ENCODE peak calls at places on chromosomes 16 and 17, in five cellular contexts. I is stimulated activated CD4-positive, alpha-beta T cell treated with anti-CD3 and anti-CD28 coated beads, Interleukin-2, amount 100 ng/mL, for 48 hours; D is glomerular endothelial cell; F is ascending aorta; J is stimulated activated CD8-positive, alpha-beta memory T cell treated with anti-CD3 and anti-CD28 coated beads, Interleukin-7, amount 100 ng/mL, for 1 hour. W is an unnamed sample.

GRCh38 chr17:64459284-64459747 is 10.4 kb downstream of the MILR1 start:
- DNase-seq in I (no peak), D (no peak), F (no peak), J (no peak), W (no peak)

GRCh38 chr16:86353185-86353584 is 157.1 kb upstream of the FOXF1 start:
- DNase-seq in I (no peak), J (no peak), F (no peak), D (no peak), W (no peak)

GRCh38 chr17:82405051-82405450 is 13.1 kb upstream of the HEXD start:
- DNase-seq in D (no peak), I (no peak), F (no peak), J (no peak), W (no peak)

GRCh38 chr16:30779596-30779995 is 7.4 kb downstream of the ZNF629 start:
- DNase-seq in D (no peak), I (no peak), J (no peak), F (no peak), W (no peak)

GRCh38 chr17:15660077-15660476 is 24.0 kb downstream of the TRIM16 start:
- DNase-seq in I (no peak), J (no peak), F (no peak), D (no peak), W (no peak)

GRCh38 chr16:82943371-82943770 is 316.6 kb downstream of the CDH13 start:
- DNase-seq in F (no peak), I (no peak), J (no peak), D (no peak), W (no peak)

GRCh38 chr16:54031107-54031760 is 255.4 kb downstream of the IRX3 start:
- DNase-seq in J (no peak), F (no peak), I (no peak), D (no peak), W (no peak)

GRCh38 chr17:48037036-48037881 is at the start of gene COPZ2:
- DNase-seq in F (peak), D (no peak), I (peak), J (no peak), W (no peak)

GRCh38 chr16:78703951-78704350 is 604.5 kb downstream of the WWOX start:
- DNase-seq in D (no peak), F (no peak), J (no peak), I (no peak), W (no peak)

GRCh38 chr17:41739661-41740352 is 5.4 kb upstream of the HAP1 start:
- DNase-seq in I (no peak), F (no peak), J (no peak), D (no peak), W (no peak)

GRCh38 chr17:41666708-41667279 is 21.9 kb upstream of the EIF1 start:
- DNase-seq in J (peak), I (peak), D (no peak), F (peak), W (no peak)

GRCh38 chr17:31050948-31051347 is 43.8 kb upstream of the NF1 start:
- DNase-seq in D (no peak), J (no peak), I (no peak), F (no peak), W (no peak)

GRCh38 chr16:24729243-24729966 is at the start of gene TNRC6A:
- DNase-seq in J (peak), F (peak), I (peak), D (no peak), W (peak)